ENCODE peak calls at places on chromosomes 4 and X, in four cellular contexts. X is foreskin fibroblast, E is tibial nerve, D is choroid plexus epithelial cell. Y is an unnamed sample.

GRCh38 chrX:112646651-112647050 is 33.1 kb downstream of the LHFPL1 start:
- DNase-seq in X (no peak), E (no peak), D (no peak), Y (no peak)

GRCh38 chr4:33780952-33781655 is 2463.2 kb downstream of the ARAP2 start:
- DNase-seq in X (peak), E (no peak), D (peak), Y (no peak)

GRCh38 chr4:2390780-2391490 is 27.5 kb downstream of the ZFYVE28 start:
- DNase-seq in X (no peak), E (no peak), D (no peak), Y (no peak)

GRCh38 chr4:123651127-123651526 is 254.5 kb downstream of the SPRY1 start:
- DNase-seq in X (no peak), E (no peak), D (no peak), Y (no peak)

GRCh38 chr4:87219648-87220093 is 747 bp downstream of the KLHL8 start:
- DNase-seq in X (no peak), E (no peak), D (peak), Y (no peak)

GRCh38 chr4:112927544-112927943 is 121.9 kb upstream of the ANK2 start:
- DNase-seq in X (no peak), E (no peak), D (no peak), Y (no peak)

GRCh38 chr4:734075-734474 is 28.4 kb downstream of the PCGF3 start:
- DNase-seq in X (no peak), E (no peak), D (no peak), Y (no peak)

GRCh38 chrX:2576793-2577192 is 76.0 kb upstream of the DHRSX start:
- DNase-seq in X (no peak), E (no peak), D (peak), Y (no peak)

GRCh38 chr4:72525938-72526337 is 43.1 kb downstream of the ADAMTS3 start:
- DNase-seq in X (peak), E (peak), D (peak), Y (no peak)

GRCh38 chr4:12846368-12846767 is 637.8 kb downstream of the RAB28 start:
- DNase-seq in X (no peak), E (no peak), D (no peak), Y (no peak)

GRCh38 chrX:119755981-119756533 is 2.3 kb upstream of the SOWAHD start:
- DNase-seq in X (no peak), E (no peak), D (no peak), Y (peak)

GRCh38 chrX:1506916-1507315 is 30.1 kb downstream of the P2RY8 start:
- DNase-seq in X (no peak), E (no peak), D (no peak), Y (no peak)

GRCh38 chrX:51803833-51804232 is 60.6 kb downstream of the GSPT2 start:
- DNase-seq in X (no peak), E (no peak), D (peak), Y (no peak)

GRCh38 chr4:53490965-53491622 is 100.2 kb downstream of the LNX1 start:
- DNase-seq in X (peak), E (peak), D (peak), Y (peak)

GRCh38 chr4:121252224-121252806 is 88.2 kb upstream of the TNIP3 start:
- DNase-seq in X (peak), E (peak), D (peak), Y (peak)

GRCh38 chr4:145937021-145937861 is 1.4 kb downstream of the ZNF827 start:
- DNase-seq in X (peak), E (peak), D (peak), Y (no peak)

GRCh38 chr4:1408418-1408817 is 2.2 kb upstream of the NKX1-1 start:
- DNase-seq in X (no peak), E (no peak), D (no peak), Y (no peak)

GRCh38 chrX:54067741-54068140 is 23.5 kb upstream of the PHF8 start:
- DNase-seq in X (no peak), E (no peak), D (no peak), Y (no peak)

GRCh38 chrX:110008001-110008635 is 5.2 kb downstream of the TMEM164 start:
- DNase-seq in X (no peak), E (no peak), D (no peak), Y (no peak)

GRCh38 chr4:165208741-165209388 is 1.5 kb downstream of the KLHL2 start:
- DNase-seq in X (no peak), E (no peak), D (peak), Y (no peak)

GRCh38 chr4:65353098-65353497 is 317.2 kb downstream of the EPHA5 start:
- DNase-seq in X (no peak), E (no peak), D (no peak), Y (no peak)

GRCh38 chrX:57313583-57314215 is 27.2 kb downstream of the FAAH2 start:
- DNase-seq in X (no peak), E (no peak), D (no peak), Y (peak)

GRCh38 chrX:107851215-107851614 is 25.5 kb downstream of the MID2 start:
- DNase-seq in X (no peak), E (no peak), D (peak), Y (no peak)

GRCh38 chr4:8938623-8939022 is 67.0 kb upstream of the HMX1 start:
- DNase-seq in X (no peak), E (no peak), D (no peak), Y (no peak)

GRCh38 chrX:105816517-105816916 is 5.8 kb upstream of the NRK start:
- DNase-seq in X (no peak), E (no peak), D (no peak), Y (no peak)

GRCh38 chr4:8236920-8237195 is 32.7 kb upstream of the HTRA3 start:
- DNase-seq in X (no peak), E (no peak), D (no peak), Y (no peak)

DNA sequence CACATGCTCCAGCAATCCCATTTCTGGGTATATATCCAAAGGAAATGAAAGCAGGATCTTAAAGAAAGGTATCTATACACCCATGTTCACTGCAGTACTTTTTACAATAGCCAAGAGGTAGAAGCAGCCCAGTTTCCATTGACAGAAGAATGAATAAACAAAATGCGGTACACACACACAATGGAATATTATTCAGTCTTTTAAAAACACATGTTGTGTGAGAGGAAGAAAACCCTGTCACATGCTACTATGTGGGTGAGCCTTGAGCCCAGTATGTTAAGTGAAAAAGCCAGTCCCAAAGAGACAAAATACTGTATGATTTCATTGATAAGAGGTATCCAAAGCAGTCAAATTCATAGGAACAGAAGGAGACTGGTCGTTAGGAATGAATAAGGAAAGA is 6.3 kb downstream of the ANXA3 start:
- DNase-seq in X (no peak), E (no peak), D (no peak), Y (no peak)
- H3K4me3 ChIP-seq in X (no peak), E (no peak), D (no peak), Y (no peak)

GRCh38 chr4:176360446-176360845 is 40.7 kb downstream of the SPCS3 start:
- DNase-seq in X (peak), E (no peak), D (no peak), Y (no peak)
- H3K4me3 ChIP-seq in X (no peak), E (no peak), D (no peak), Y (no peak)

DNA sequence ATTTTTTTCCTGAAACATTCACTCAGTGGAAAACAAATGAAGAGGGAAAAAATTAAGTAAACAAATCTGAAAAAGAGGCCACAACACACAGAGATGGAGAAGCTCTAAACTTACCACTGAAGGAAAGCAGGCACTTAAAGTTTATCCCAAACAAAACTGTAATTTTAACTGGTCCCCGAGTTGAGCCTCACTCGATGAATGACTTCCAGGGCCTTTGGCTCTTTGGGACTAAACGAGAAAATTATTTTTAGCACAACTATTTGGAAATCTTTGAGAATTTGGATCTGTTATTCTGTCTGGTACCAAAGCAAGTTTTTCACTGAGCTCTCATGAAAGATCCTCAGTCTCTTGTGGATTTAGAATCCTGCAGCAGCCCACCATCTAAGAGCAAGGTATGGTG is at the start of gene C1QTNF7:
- DNase-seq in X (no peak), E (no peak), D (no peak), Y (no peak)
- H3K4me3 ChIP-seq in X (no peak), E (no peak), D (no peak), Y (no peak)

GRCh38 chr4:147088141-147088540 is 142.5 kb upstream of the TTC29 start:
- DNase-seq in X (peak), E (no peak), D (peak), Y (no peak)
- H3K4me3 ChIP-seq in X (no peak), E (no peak), D (peak), Y (no peak)

GRCh38 chr4:163612762-163613161 is 118.3 kb downstream of the TMA16 start:
- DNase-seq in X (no peak), E (no peak), D (no peak), Y (no peak)
- H3K4me3 ChIP-seq in X (no peak), E (no peak), D (no peak), Y (no peak)

DNA sequence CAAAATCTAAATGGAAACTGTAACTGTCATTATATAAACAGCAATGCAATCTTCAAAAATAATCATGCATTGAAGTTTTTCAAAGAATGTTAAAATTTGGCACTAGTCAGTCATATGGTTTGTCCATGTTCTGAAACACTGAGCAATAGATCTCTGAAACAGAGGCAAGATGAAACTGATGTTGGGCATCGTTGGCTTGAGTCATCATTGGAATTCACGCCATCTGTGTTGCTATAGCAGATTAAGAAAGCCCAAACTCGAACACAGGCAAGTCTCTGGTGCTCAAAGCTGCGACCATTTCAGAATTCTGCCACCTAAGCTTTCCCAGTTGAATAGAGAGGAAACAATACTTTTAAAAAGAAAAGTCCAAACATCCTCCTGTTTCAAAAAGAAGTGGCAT is 114.1 kb upstream of the PPARGC1A start:
- DNase-seq in X (peak), E (no peak), D (peak), Y (no peak)
- H3K4me3 ChIP-seq in X (no peak), E (no peak), D (no peak), Y (no peak)

GRCh38 chr4:67885727-67886126 is 1.9 kb upstream of the TMPRSS11D start:
- DNase-seq in X (peak), E (no peak), D (peak), Y (no peak)
- H3K4me3 ChIP-seq in X (no peak), E (no peak), D (peak), Y (no peak)

GRCh38 chr4:82425478-82425877 is 4.8 kb downstream of the HNRNPDL start:
- DNase-seq in X (no peak), E (no peak), D (no peak), Y (no peak)
- H3K4me3 ChIP-seq in X (no peak), E (no peak), D (no peak), Y (no peak)

GRCh38 chr4:106312377-106312776 is 3.6 kb downstream of the TBCK start:
- DNase-seq in X (no peak), E (no peak), D (peak), Y (no peak)
- H3K4me3 ChIP-seq in X (no peak), E (no peak), D (no peak), Y (no peak)